ENCODE peak calls at places on chromosomes 2 and 18, in six cellular contexts. T, E, A, X, S and U are unnamed samples.

GRCh38 chr18:21826196-21826595 is 85.6 kb downstream of the MIB1 start:
- DNase-seq in T (no peak), A (no peak), X (peak), S (no peak), E (no peak), U (no peak)

GRCh38 chr2:36650031-36650430 is 46.5 kb upstream of the VIT start:
- DNase-seq in E (peak), T (no peak), A (peak), S (no peak), X (peak), U (peak)

GRCh38 chr18:24764766-24765165 is 304.3 kb downstream of the HRH4 start:
- DNase-seq in A (no peak), E (no peak), S (no peak), X (no peak), T (no peak), U (no peak)

GRCh38 chr2:75375646-75376582 is 176.6 kb upstream of the TACR1 start:
- DNase-seq in T (no peak), X (no peak), E (no peak), A (no peak), S (no peak), U (no peak)

GRCh38 chr2:218999021-218999880 is 6.0 kb upstream of the CRYBA2 start:
- DNase-seq in S (no peak), E (no peak), A (no peak), T (no peak), X (no peak), U (no peak)

GRCh38 chr18:59783138-59783537 is 85.9 kb upstream of the CCBE1 start:
- DNase-seq in E (peak), X (peak), S (peak), T (peak), A (peak), U (peak)

GRCh38 chr18:53385889-53386288 is 838.6 kb downstream of the MBD2 start:
- DNase-seq in E (no peak), A (no peak), T (no peak), S (no peak), X (no peak), U (peak)

GRCh38 chr2:20241973-20242726 is 17.2 kb upstream of the SDC1 start:
- DNase-seq in T (no peak), S (peak), E (no peak), X (no peak), A (no peak), U (no peak)

GRCh38 chr2:33496150-33496549 is 19.7 kb downstream of the RASGRP3 start:
- DNase-seq in X (peak), T (no peak), E (no peak), A (no peak), S (no peak), U (no peak)

GRCh38 chr18:46502444-46502843 is 154.6 kb downstream of the LOXHD1 start:
- DNase-seq in S (peak), E (no peak), X (no peak), A (no peak), T (no peak), U (peak)

GRCh38 chr2:109058215-109058614 is 69.2 kb upstream of the EDAR start:
- DNase-seq in E (no peak), T (no peak), S (no peak), A (no peak), X (no peak), U (no peak)

GRCh38 chr2:204177977-204178522 is 241.5 kb downstream of the ICOS start:
- DNase-seq in S (peak), E (peak), T (peak), A (peak), X (peak), U (peak)

GRCh38 chr2:54866868-54867267 is 143.4 kb downstream of the EML6 start:
- DNase-seq in T (peak), X (no peak), S (no peak), A (no peak), E (no peak), U (peak)

GRCh38 chr2:109032229-109032800 is 43.3 kb upstream of the EDAR start:
- DNase-seq in T (no peak), S (no peak), E (no peak), A (no peak), X (no peak), U (no peak)

GRCh38 chr2:143489135-143489534 is 359.9 kb downstream of the ARHGAP15 start:
- DNase-seq in S (no peak), E (no peak), X (peak), A (no peak), T (no peak), U (no peak)

GRCh38 chr18:55054591-55054990 is 95.3 kb upstream of the CCDC68 start:
- DNase-seq in X (no peak), E (no peak), T (no peak), A (no peak), S (no peak), U (no peak)

GRCh38 chr2:99488999-99489757 is 639 bp downstream of the REV1 start:
- DNase-seq in E (peak), S (peak), X (peak), A (peak), T (no peak), U (peak)

GRCh38 chr2:99487906-99488305 is 1.9 kb downstream of the REV1 start:
- DNase-seq in X (no peak), E (no peak), A (no peak), S (no peak), T (no peak), U (no peak)

GRCh38 chr2:99488587-99488998 is 1.2 kb downstream of the REV1 start:
- DNase-seq in A (peak), E (peak), S (no peak), T (peak), X (peak), U (peak)

GRCh38 chr2:99490088-99491065 is 560 bp upstream of the REV1 start:
- DNase-seq in T (peak), X (peak), S (peak), A (peak), E (peak), U (peak)

DNA sequence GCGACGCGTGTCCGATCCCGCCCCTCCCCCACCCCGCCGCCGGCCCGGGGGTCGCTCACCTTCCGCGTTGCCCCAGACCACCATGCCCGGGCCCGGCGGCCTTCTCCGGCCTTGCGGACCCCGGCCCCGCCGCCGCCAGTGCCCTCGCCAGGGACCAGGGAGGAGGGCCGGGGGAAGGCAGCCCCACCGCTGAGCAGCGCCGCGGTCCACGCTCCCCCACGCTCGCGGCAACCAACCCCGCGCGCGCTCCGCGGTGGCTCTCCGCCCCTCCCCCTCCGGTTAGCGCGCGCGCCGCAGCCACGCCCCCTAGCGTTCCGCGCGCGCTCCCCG is at the start of gene REV1:
- DNase-seq in X (no peak), A (no peak), T (no peak), E (no peak), S (no peak), U (no peak)
- TF ChIP-seq POLR2A in X (peak), A (peak), T (peak), E (peak), S (no peak), U (no peak)

GRCh38 chr18:8190980-8191379 is 418.3 kb upstream of the RAB12 start:
- DNase-seq in T (no peak), E (no peak), A (no peak), S (no peak), X (no peak), U (no peak)

GRCh38 chr18:8186413-8186812 is 422.8 kb upstream of the RAB12 start:
- DNase-seq in X (no peak), S (no peak), A (no peak), T (no peak), E (no peak), U (no peak)

GRCh38 chr18:8188196-8188595 is 421.0 kb upstream of the RAB12 start:
- DNase-seq in T (no peak), A (no peak), S (no peak), E (no peak), X (no peak), U (no peak)
- TF ChIP-seq MYC in T (no peak), A (no peak), S (no peak), E (no peak), X (no peak), U (no peak)

GRCh38 chr2:232320038-232320790 is 58.3 kb upstream of the ALPP start:
- DNase-seq in A (no peak), T (no peak), X (peak), E (no peak), S (no peak), U (peak)
- H3K4me3 ChIP-seq in A (no peak), T (no peak), X (no peak), E (no peak), S (no peak), U (no peak)

GRCh38 chr18:36153203-36153602 is 23.5 kb downstream of the ELP2 start:
- DNase-seq in T (no peak), E (peak), S (no peak), A (no peak), X (no peak), U (no peak)
- TF ChIP-seq POLR2A in T (no peak), E (no peak), S (no peak), A (no peak), X (no peak), U (no peak)